ENCODE peak calls at places on chromosomes 7 and 10, in eight cellular contexts. L, T, D, Q, H, B, S and A are unnamed samples.

GRCh38 chr7:45543470-45543869 is 30.7 kb upstream of the ADCY1 start:
- DNase-seq in L (no peak), T (no peak), D (no peak), Q (no peak), H (no peak), B (no peak), S (no peak), A (no peak)

GRCh38 chr10:93028881-93029280 is 31.7 kb upstream of the CYP26C1 start:
- DNase-seq in L (peak), T (no peak), D (no peak), Q (no peak), H (peak), B (no peak), S (peak), A (no peak)

GRCh38 chr10:17607603-17608332 is 9.4 kb downstream of the HACD1 start:
- DNase-seq in L (peak), T (no peak), D (no peak), Q (no peak), H (peak), B (peak), S (no peak), A (no peak)

GRCh38 chr10:132185601-132186487 is 904 bp upstream of the DPYSL4 start:
- DNase-seq in L (peak), T (peak), D (no peak), Q (peak), H (peak), B (peak), S (no peak), A (peak)

GRCh38 chr10:104580774-104581675 is 60.1 kb upstream of the SORCS3 start:
- DNase-seq in L (peak), T (peak), D (peak), Q (peak), H (peak), B (peak), S (peak), A (peak)

GRCh38 chr10:128087146-128087883 is 38.9 kb downstream of the MKI67 start:
- DNase-seq in L (no peak), T (no peak), D (no peak), Q (no peak), H (no peak), B (no peak), S (no peak), A (no peak)

GRCh38 chr10:79176052-79176501 is 107.3 kb downstream of the ZMIZ1 start:
- DNase-seq in L (no peak), T (no peak), D (no peak), Q (no peak), H (peak), B (no peak), S (no peak), A (no peak)

GRCh38 chr10:13614530-13615332 is 28.0 kb downstream of the PRPF18 start:
- DNase-seq in L (peak), T (no peak), D (no peak), Q (no peak), H (peak), B (peak), S (peak), A (peak)

GRCh38 chr7:100764841-100765240 is 31.4 kb downstream of the ZAN start:
- DNase-seq in L (no peak), T (no peak), D (no peak), Q (no peak), H (no peak), B (no peak), S (no peak), A (no peak)

GRCh38 chr10:69226919-69227450 is 6.9 kb downstream of the HKDC1 start:
- DNase-seq in L (no peak), T (no peak), D (no peak), Q (no peak), H (no peak), B (no peak), S (no peak), A (no peak)

GRCh38 chr7:131040467-131040932 is 287.2 kb upstream of the MKLN1 start:
- DNase-seq in L (peak), T (no peak), D (no peak), Q (peak), H (peak), B (peak), S (peak), A (peak)

GRCh38 chr10:18545626-18546025 is 105.8 kb downstream of the NSUN6 start:
- DNase-seq in L (no peak), T (no peak), D (no peak), Q (no peak), H (peak), B (no peak), S (no peak), A (no peak)

GRCh38 chr7:116963234-116963633 is 9.9 kb downstream of the ST7 start:
- DNase-seq in L (no peak), T (no peak), D (no peak), Q (no peak), H (no peak), B (no peak), S (no peak), A (no peak)

GRCh38 chr10:23363788-23364135 is 19.2 kb upstream of the C10orf67 start:
- DNase-seq in L (no peak), T (no peak), D (no peak), Q (no peak), H (no peak), B (no peak), S (no peak), A (no peak)

GRCh38 chr10:107031981-107032699 is 132.4 kb downstream of the SORCS1 start:
- DNase-seq in L (no peak), T (no peak), D (no peak), Q (no peak), H (no peak), B (no peak), S (no peak), A (no peak)
- H3K4me3 ChIP-seq in L (no peak), T (no peak), D (no peak), Q (no peak), H (no peak), B (no peak), S (no peak), A (no peak)

GRCh38 chr7:5607958-5608656 is 173.4 kb downstream of the RNF216 start:
- DNase-seq in L (peak), T (no peak), D (no peak), Q (no peak), H (no peak), B (peak), S (no peak), A (no peak)
- H3K27ac ChIP-seq in L (peak), T (no peak), D (no peak), Q (no peak), H (no peak), B (peak), S (no peak), A (no peak)

GRCh38 chr10:7301039-7301768 is 109.6 kb downstream of the SFMBT2 start:
- DNase-seq in L (no peak), T (no peak), D (no peak), Q (no peak), H (no peak), B (peak), S (no peak), A (no peak)
- TF ChIP-seq CTCF in L (no peak), T (no peak), D (no peak), Q (no peak), H (no peak), B (peak), S (no peak), A (no peak)

GRCh38 chr10:70309661-70310060 is 25.9 kb upstream of the NPFFR1 start:
- DNase-seq in L (no peak), T (no peak), D (no peak), Q (no peak), H (no peak), B (no peak), S (no peak), A (no peak)
- H3K4me3 ChIP-seq in L (no peak), T (no peak), D (no peak), Q (no peak), H (no peak), B (no peak), S (no peak), A (no peak)

GRCh38 chr10:60135020-60135419 is 228.7 kb upstream of the CCDC6 start:
- DNase-seq in L (no peak), T (no peak), D (no peak), Q (no peak), H (no peak), B (no peak), S (no peak), A (no peak)

GRCh38 chr10:60139290-60139689 is 232.9 kb upstream of the CCDC6 start:
- DNase-seq in L (no peak), T (no peak), D (no peak), Q (no peak), H (no peak), B (no peak), S (no peak), A (no peak)

GRCh38 chr10:60138842-60139241 is 232.5 kb upstream of the CCDC6 start:
- DNase-seq in L (no peak), T (no peak), D (no peak), Q (no peak), H (no peak), B (no peak), S (no peak), A (no peak)

GRCh38 chr10:60138026-60138425 is 231.7 kb upstream of the CCDC6 start:
- DNase-seq in L (no peak), T (no peak), D (no peak), Q (no peak), H (no peak), B (no peak), S (no peak), A (no peak)

GRCh38 chr10:60137292-60137992 is 231.1 kb upstream of the CCDC6 start:
- DNase-seq in L (no peak), T (no peak), D (no peak), Q (no peak), H (no peak), B (no peak), S (no peak), A (no peak)
- H3K27ac ChIP-seq in L (no peak), T (no peak), D (no peak), Q (no peak), H (no peak), B (no peak), S (peak), A (no peak)

GRCh38 chr10:114404171-114405010 is at the start of gene AFAP1L2:
- DNase-seq in L (peak), T (peak), D (no peak), Q (peak), H (no peak), B (peak), S (peak), A (no peak)

GRCh38 chr10:114405011-114405350 is 679 bp upstream of the AFAP1L2 start:
- DNase-seq in L (peak), T (no peak), D (no peak), Q (peak), H (no peak), B (no peak), S (peak), A (no peak)

GRCh38 chr10:114402233-114402632 is 2.1 kb downstream of the AFAP1L2 start:
- DNase-seq in L (peak), T (no peak), D (no peak), Q (no peak), H (no peak), B (no peak), S (no peak), A (no peak)

GRCh38 chr10:114402871-114403544 is 1.3 kb downstream of the AFAP1L2 start:
- DNase-seq in L (peak), T (no peak), D (no peak), Q (no peak), H (no peak), B (peak), S (no peak), A (no peak)

GRCh38 chr10:114403545-114404161 is 649 bp downstream of the AFAP1L2 start:
- DNase-seq in L (peak), T (peak), D (no peak), Q (peak), H (no peak), B (peak), S (peak), A (no peak)
- TF ChIP-seq CTCF in L (peak), T (no peak), D (no peak), Q (no peak), H (no peak), B (peak), S (peak), A (peak)

GRCh38 chr7:159311172-159311494 is 166.5 kb upstream of the VIPR2 start:
- DNase-seq in L (no peak), T (no peak), D (no peak), Q (no peak), H (no peak), B (no peak), S (no peak), A (no peak)

GRCh38 chr7:159310457-159311171 is 165.9 kb upstream of the VIPR2 start:
- DNase-seq in L (no peak), T (no peak), D (no peak), Q (no peak), H (no peak), B (no peak), S (no peak), A (no peak)

DNA sequence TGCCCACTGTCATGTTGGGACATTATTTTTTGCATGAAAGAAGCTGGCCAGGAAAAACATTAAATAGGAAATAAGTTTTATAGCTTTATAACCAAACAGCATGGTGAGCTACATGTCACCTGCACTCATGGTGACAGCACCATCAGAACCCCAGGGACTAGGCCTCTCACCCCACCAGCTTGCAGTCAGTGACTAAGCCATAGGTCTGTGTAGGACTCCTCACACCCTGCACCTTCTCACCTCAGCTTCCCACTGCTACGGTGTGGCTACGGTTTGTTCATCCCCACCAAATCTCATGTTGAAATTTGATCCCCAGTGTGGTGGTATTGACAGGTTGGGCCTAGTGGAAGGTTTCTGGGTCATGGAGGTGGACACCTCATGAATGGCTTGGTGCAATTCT is 161.3 kb upstream of the VIPR2 start:
- DNase-seq in L (no peak), T (no peak), D (no peak), Q (no peak), H (no peak), B (no peak), S (no peak), A (no peak)
- H3K4me3 ChIP-seq in L (no peak), T (no peak), D (no peak), Q (no peak), H (no peak), B (no peak), S (no peak), A (no peak)

DNA sequence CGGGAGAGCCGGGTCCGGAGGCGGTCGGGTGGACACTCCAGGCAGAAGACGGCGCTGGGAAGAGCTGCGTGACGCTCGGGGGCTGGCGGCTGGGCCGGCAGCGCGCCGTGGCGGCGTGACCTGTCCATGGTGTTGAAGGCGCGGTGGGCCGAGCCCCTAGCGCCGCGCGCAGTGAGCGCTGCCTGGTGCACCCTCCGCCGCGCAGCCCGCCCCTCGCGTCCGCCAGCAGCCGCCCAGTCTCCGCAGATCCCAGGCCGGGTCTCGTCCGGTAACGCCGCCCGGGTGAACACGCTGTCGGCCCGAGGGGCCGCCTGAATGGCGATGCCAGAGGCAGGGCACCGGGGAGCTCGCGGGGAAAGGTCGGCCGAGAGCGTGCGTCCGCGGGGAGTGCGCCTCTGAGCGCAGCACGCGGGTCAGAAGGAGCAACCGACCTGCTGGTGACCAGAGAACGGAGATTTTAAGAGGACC is 657 bp upstream of the TMEM178B start:
- DNase-seq in L (no peak), T (peak), D (no peak), Q (no peak), H (peak), B (peak), S (no peak), A (peak)
- H3K27ac ChIP-seq in L (no peak), T (no peak), D (no peak), Q (no peak), H (no peak), B (no peak), S (no peak), A (peak)

GRCh38 chr10:22251751-22252285 is 34.0 kb upstream of the EBLN1 start:
- DNase-seq in L (peak), T (peak), D (peak), Q (peak), H (no peak), B (peak), S (peak), A (peak)
- TF ChIP-seq CTCF in L (no peak), T (no peak), D (no peak), Q (no peak), H (no peak), B (no peak), S (no peak), A (no peak)

DNA sequence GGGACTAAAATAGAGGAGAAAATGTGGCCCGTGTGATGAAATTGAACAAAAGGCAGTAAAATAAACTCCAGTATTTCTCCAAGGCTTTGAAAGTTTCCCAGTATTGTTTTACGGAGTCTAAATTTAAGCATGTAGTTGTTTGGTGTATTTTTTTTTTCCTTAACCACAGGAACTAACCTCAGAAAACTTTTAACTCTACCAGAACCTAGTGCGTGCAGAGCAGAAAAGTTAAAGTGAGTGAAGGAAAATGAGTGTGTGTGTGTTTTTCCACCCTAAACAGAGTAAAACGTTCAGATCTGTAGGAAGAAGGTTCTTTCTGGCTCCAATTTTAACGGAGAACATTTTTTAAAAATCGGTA is 812 bp downstream of the PROSER2 start:
- DNase-seq in L (peak), T (no peak), D (no peak), Q (no peak), H (peak), B (no peak), S (no peak), A (no peak)
- H3K4me3 ChIP-seq in L (peak), T (peak), D (peak), Q (peak), H (peak), B (peak), S (peak), A (peak)